ENCODE peak calls at places on chromosomes 1 and 21, in four cellular contexts. O, L, D and T are unnamed samples.

GRCh38 chr21:44722701-44723100 is 11.3 kb upstream of the TSPEAR start:
- DNase-seq in D (no peak), L (no peak), O (no peak), T (no peak)

GRCh38 chr21:20443558-20444155 is 554.6 kb upstream of the NCAM2 start:
- DNase-seq in L (no peak), D (no peak), O (peak; percentile 17), T (no peak)

GRCh38 chr1:119766374-119766794 is 2.3 kb downstream of the HMGCS2 start:
- DNase-seq in O (no peak), D (no peak), L (no peak), T (peak; percentile 93)

GRCh38 chr1:41239988-41240610 is 2.0 kb downstream of the SCMH1 start:
- DNase-seq in O (no peak), D (no peak), L (peak; percentile 65), T (peak; percentile 99)

GRCh38 chr1:208449951-208450350 is 205.8 kb upstream of the PLXNA2 start:
- DNase-seq in L (no peak), D (no peak), O (peak; percentile 49), T (no peak)

GRCh38 chr1:246724725-246725095 is 501 bp downstream of the SCCPDH start:
- DNase-seq in L (peak; percentile 75), D (no peak), O (peak; percentile 30), T (no peak)

GRCh38 chr1:243549791-243550190 is 293.9 kb downstream of the SDCCAG8 start:
- DNase-seq in O (no peak), D (no peak), L (no peak), T (no peak)

GRCh38 chr1:92480200-92480812 is 6.4 kb downstream of the GFI1 start:
- DNase-seq in D (no peak), O (no peak), L (no peak), T (no peak)

GRCh38 chr21:39911286-39911685 is 44.0 kb downstream of the PCP4 start:
- DNase-seq in D (no peak), O (no peak), L (no peak), T (no peak)

GRCh38 chr1:107172450-107172849 is 31.6 kb downstream of the NTNG1 start:
- DNase-seq in D (no peak), L (no peak), O (no peak), T (no peak)

GRCh38 chr21:37149411-37149810 is 76.4 kb downstream of the TTC3 start:
- DNase-seq in L (peak; percentile 37), O (no peak), D (no peak), T (peak; percentile 4)

GRCh38 chr1:222057162-222057561 is 315.3 kb upstream of the DUSP10 start:
- DNase-seq in O (no peak), L (no peak), D (peak; percentile 24), T (no peak)

GRCh38 chr1:77354996-77355395 is 73.2 kb downstream of the AK5 start:
- DNase-seq in L (no peak), O (no peak), D (no peak), T (no peak)

GRCh38 chr21:38803075-38803474 is 2.7 kb upstream of the ETS2 start:
- DNase-seq in L (no peak), O (no peak), D (no peak), T (no peak)

GRCh38 chr1:218460367-218460766 is 115.2 kb downstream of the TGFB2 start:
- DNase-seq in O (no peak), L (peak; percentile 80), D (no peak), T (no peak)

GRCh38 chr1:157399984-157400382 is 152.3 kb downstream of the FCRL5 start:
- DNase-seq in O (no peak), L (no peak), D (no peak), T (peak; percentile 10)

GRCh38 chr1:43274804-43275180 is 5.0 kb downstream of the TMEM125 start:
- DNase-seq in D (no peak), L (no peak), O (no peak), T (no peak)

GRCh38 chr1:232629250-232630046 is 485 bp downstream of the SIPA1L2 start:
- DNase-seq in D (no peak), O (no peak), L (peak; percentile 46), T (no peak)

GRCh38 chr1:29805122-29805895 is 569.0 kb downstream of the PTPRU start:
- DNase-seq in L (no peak), D (no peak), O (no peak), T (no peak)

GRCh38 chr1:36440044-36440443 is 10.2 kb downstream of the OSCP1 start:
- DNase-seq in O (no peak), D (no peak), L (no peak), T (no peak)

GRCh38 chr1:180358649-180359048 is 128.6 kb downstream of the LHX4 start:
- DNase-seq in D (no peak), L (peak; percentile 30), O (no peak), T (no peak)

GRCh38 chr1:206467915-206468314 is 2.4 kb upstream of the IKBKE start:
- DNase-seq in D (no peak), L (no peak), O (no peak), T (no peak)

GRCh38 chr1:84712288-84712874 is 22.1 kb upstream of the SSX2IP start:
- DNase-seq in L (peak; percentile 2), D (no peak), O (no peak), T (no peak)

GRCh38 chr1:12099610-12100009 is 36.5 kb downstream of the TNFRSF8 start:
- DNase-seq in O (no peak), D (no peak), L (no peak), T (no peak)

GRCh38 chr1:12047120-12047876 is 15.8 kb upstream of the TNFRSF8 start:
- DNase-seq in L (no peak), D (peak; percentile 94), O (peak; percentile 53), T (no peak)

GRCh38 chr1:235910357-235911299 is 43.9 kb upstream of the LYST start:
- DNase-seq in O (no peak), L (peak; percentile 82), D (no peak), T (peak; percentile 28)
- TF ChIP-seq MYC in O (no peak), L (no peak), D (no peak), T (no peak)

GRCh38 chr21:29540289-29540688 is 241.6 kb downstream of the BACH1 start:
- DNase-seq in D (no peak), L (no peak), O (no peak), T (no peak)

GRCh38 chr21:29534448-29534847 is 235.7 kb downstream of the BACH1 start:
- DNase-seq in L (no peak), O (no peak), D (no peak), T (no peak)

GRCh38 chr21:29538115-29538514 is 239.4 kb downstream of the BACH1 start:
- DNase-seq in L (no peak), D (no peak), O (no peak), T (no peak)
- H3K9ac ChIP-seq in L (no peak overlapping the region), D (no peak overlapping the region), O (no peak overlapping the region), T (no peak overlapping the region)

GRCh38 chr1:44354268-44354839 is 703 bp downstream of the ERI3 start:
- DNase-seq in D (no peak), O (no peak), L (peak; percentile 7), T (no peak)
- TF ChIP-seq MYC in D (no peak), O (no peak), L (no peak), T (no peak)

DNA sequence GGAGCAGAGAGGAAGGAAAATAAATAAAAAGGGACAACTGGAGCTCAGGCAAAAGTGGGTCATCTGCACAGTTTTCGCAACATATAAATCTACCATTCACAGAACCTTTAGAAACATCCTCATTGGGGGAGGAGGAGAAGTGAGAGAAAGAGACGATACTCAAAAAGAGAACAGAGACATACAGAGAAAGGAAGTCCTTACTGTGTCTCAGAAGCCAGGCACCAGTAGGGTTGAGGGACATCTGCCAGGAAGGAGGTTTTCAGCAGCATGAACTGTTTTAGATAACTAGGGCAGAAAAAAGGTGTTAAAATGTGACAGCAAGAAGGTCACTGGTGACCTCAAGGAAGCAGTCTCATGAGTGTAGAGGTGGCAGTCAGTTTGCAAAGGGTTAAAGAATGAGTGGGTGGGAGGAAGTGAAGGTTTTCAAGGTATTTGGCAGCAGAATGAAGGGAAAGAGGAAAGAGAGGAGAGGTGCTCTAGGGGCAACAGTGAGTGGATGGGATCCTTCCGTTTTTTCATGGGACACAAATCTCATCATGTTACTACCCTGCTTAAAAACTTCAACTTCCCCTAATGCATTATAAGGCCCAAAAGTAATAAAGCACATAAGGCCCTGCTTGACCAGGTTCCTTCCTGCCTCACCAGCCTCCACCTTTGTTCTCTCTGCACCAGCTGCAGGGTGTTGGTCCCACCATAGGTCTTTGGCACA is 9.5 kb downstream of the JAK1 start:
- DNase-seq in L (no peak), D (peak; percentile 80), O (peak; percentile 39), T (no peak)
- H3K9ac ChIP-seq in L (no peak overlapping the region), D (no peak overlapping the region), O (peak overlapping the region; percentile 31), T (no peak overlapping the region)

GRCh38 chr1:248823517-248824001 is 2.2 kb downstream of the SH3BP5L start:
- DNase-seq in D (no peak), L (no peak), O (no peak), T (no peak)
- TF ChIP-seq MYC in D (no peak), L (no peak), O (no peak), T (no peak)

GRCh38 chr1:203508463-203508862 is 14.5 kb downstream of the OPTC start:
- DNase-seq in D (no peak), L (no peak), O (peak; percentile 38), T (peak; percentile 51)
- H3K9ac ChIP-seq in D (no peak overlapping the region), L (no peak overlapping the region), O (no peak overlapping the region), T (no peak overlapping the region)

DNA sequence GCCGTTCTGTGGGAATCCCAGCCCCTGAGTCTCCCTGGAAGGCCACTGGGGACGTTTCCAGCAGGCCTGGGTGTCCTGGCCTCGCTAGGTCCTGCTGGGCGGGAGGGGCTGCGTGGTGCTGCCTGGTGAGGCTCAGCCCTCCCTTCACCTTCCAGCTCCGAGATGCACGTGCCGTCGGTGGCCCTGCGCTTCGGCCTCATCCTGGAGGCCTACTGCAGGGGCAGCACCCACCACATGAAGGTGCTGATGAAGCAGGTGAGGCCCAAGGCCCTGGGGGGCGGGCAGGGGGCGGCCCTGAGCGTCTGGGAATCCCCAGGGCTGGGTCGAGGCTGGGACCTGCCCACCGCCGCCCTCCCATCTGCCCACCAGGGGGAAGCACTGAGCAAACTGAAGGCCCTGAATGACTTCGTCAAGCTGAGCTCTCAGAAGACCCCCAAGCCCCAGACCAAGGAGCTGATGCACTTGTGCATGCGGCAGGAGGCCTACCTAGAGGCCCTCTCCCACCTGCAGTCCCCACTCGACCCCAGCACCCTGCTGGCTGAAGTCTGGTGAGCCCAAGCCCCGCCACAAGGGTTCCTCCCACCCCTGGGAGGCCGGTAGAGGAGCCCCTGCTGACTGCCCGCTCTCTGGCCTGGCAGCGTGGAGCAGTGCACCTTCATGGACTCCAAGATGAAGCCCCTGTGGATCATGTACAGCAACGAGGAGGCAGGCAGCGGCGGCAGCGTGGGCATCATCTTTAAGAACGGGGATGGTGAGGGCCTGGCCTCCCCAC is 70.3 kb downstream of the PIK3CD start:
- DNase-seq in L (peak; percentile 30), D (no peak), O (peak; percentile 85), T (peak; percentile 30)
- TF ChIP-seq MYC in L (no peak), D (no peak), O (no peak), T (no peak)

DNA sequence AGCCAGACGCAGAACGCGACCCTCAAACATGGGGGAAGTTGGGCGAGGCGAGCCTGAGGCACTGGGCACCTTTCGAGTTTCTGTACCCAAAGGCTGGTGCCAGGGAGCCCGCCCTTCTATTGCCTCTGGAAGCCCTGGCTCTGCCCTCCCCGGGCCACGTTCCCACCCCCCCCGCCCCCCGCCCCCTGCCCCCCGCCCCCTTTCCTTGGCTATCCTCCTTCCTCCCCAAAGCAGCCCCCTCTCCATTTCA is 2.2 kb upstream of the ZBTB7B start:
- DNase-seq in O (no peak), L (no peak), D (no peak), T (no peak)
- H3K9ac ChIP-seq in O (peak overlapping the region; percentile 90), L (no peak overlapping the region), D (peak overlapping the region; percentile 73), T (peak overlapping the region; percentile 97)

DNA sequence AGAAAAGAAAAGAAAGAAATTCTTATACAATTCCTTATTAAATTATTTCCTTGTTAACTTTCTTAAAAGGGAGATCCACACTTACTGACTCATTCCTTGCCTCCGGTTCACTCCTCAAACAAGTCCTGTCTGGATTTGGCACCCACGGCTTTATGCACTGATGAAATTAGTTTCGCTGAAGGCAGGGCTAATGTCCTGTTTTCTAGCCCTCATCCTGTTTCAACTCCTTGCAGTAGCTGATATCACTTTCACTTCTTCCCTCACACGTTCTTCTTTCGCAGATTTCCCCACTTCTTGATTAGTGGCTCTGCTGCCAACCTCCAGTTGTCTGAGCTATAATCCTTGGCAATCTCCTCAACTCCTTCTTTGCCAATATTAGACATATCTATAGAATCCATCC is 215.2 kb downstream of the URB2 start:
- DNase-seq in D (peak; percentile 48), O (no peak), L (no peak), T (no peak)
- TF ChIP-seq MYC in D (no peak), O (no peak), L (no peak), T (no peak)